ENCODE peak calls at places on chromosomes 16 and 17, in eight cellular contexts. S is lower leg skin, G is prostate gland, R is IMR-90, K is tibial nerve, X is transverse colon, V is K562, H is testis. N is an unnamed sample.

GRCh38 chr16:65950211-65950610 is 416.3 kb upstream of the CDH5 start:
- DNase-seq in X (no peak), S (no peak), K (no peak), R (peak), G (no peak), V (no peak), H (no peak), N (no peak)

GRCh38 chr17:30415491-30415890 is 36.8 kb downstream of the CPD start:
- DNase-seq in R (peak), V (no peak), H (no peak), K (no peak), G (no peak), S (no peak), X (no peak), N (no peak)

GRCh38 chr17:62628845-62629555 is 1.5 kb downstream of the MRC2 start:
- DNase-seq in V (no peak), R (peak), S (no peak), X (no peak), G (no peak), K (no peak), H (peak), N (no peak)

GRCh38 chr16:64339052-64339770 is 782.7 kb downstream of the CDH11 start:
- DNase-seq in S (no peak), X (no peak), G (no peak), V (no peak), R (peak), K (no peak), H (no peak), N (no peak)

GRCh38 chr17:77640242-77640641 is 318.3 kb upstream of the TNRC6C start:
- DNase-seq in H (no peak), S (no peak), V (no peak), K (no peak), G (no peak), R (no peak), X (no peak), N (no peak)

GRCh38 chr16:86466695-86467406 is 43.5 kb upstream of the FOXF1 start:
- DNase-seq in K (no peak), X (peak), V (no peak), S (no peak), R (peak), H (no peak), G (no peak), N (no peak)

GRCh38 chr17:49984283-49984682 is 10.7 kb downstream of the DLX3 start:
- DNase-seq in H (no peak), X (no peak), K (no peak), R (no peak), S (no peak), V (no peak), G (no peak), N (no peak)

GRCh38 chr17:42409467-42410351 is 13.3 kb downstream of the CAVIN1 start:
- DNase-seq in S (peak), G (peak), R (peak), X (peak), V (no peak), K (peak), H (no peak), N (no peak)

GRCh38 chr16:68446941-68447675 is 1.2 kb downstream of the SMPD3 start:
- DNase-seq in G (no peak), X (no peak), H (no peak), S (no peak), R (no peak), K (no peak), V (no peak), N (no peak)

GRCh38 chr17:78973196-78973595 is 6.5 kb downstream of the LGALS3BP start:
- DNase-seq in V (no peak), G (no peak), R (no peak), K (no peak), S (no peak), H (no peak), X (no peak), N (no peak)

GRCh38 chr17:28738680-28739384 is 5.0 kb upstream of the TRAF4 start:
- DNase-seq in R (no peak), X (peak), G (no peak), V (no peak), S (no peak), K (no peak), H (no peak), N (no peak)

GRCh38 chr16:61909074-61909473 is 127.2 kb downstream of the CDH8 start:
- DNase-seq in H (peak), V (no peak), R (no peak), S (no peak), X (no peak), K (no peak), G (no peak), N (no peak)

GRCh38 chr17:39631403-39631802 is 4.7 kb downstream of the PPP1R1B start:
- DNase-seq in S (no peak), V (no peak), R (no peak), G (peak), H (no peak), K (no peak), X (peak), N (no peak)

GRCh38 chr17:79977711-79978544 is 57.7 kb downstream of the TBC1D16 start:
- DNase-seq in G (no peak), S (no peak), R (no peak), V (no peak), H (no peak), K (no peak), X (no peak), N (no peak)

GRCh38 chr16:19165101-19165500 is 2.9 kb upstream of the SYT17 start:
- DNase-seq in G (no peak), K (no peak), X (no peak), V (no peak), R (no peak), H (no peak), S (no peak), N (no peak)

GRCh38 chr17:60442271-60443201 is 20.2 kb downstream of the CHCT1 start:
- DNase-seq in H (no peak), X (no peak), G (no peak), R (peak), K (no peak), S (no peak), V (no peak), N (no peak)

GRCh38 chr17:17840751-17841591 is 4.2 kb upstream of the SREBF1 start:
- DNase-seq in R (peak), X (no peak), S (no peak), V (no peak), K (no peak), G (no peak), H (no peak), N (peak)

GRCh38 chr16:8581923-8582580 is 8.3 kb downstream of the TMEM114 start:
- DNase-seq in S (no peak), H (peak), R (no peak), K (peak), G (no peak), V (no peak), X (peak), N (no peak)

GRCh38 chr17:79306688-79307323 is 232.2 kb downstream of the ENGASE start:
- DNase-seq in V (no peak), G (no peak), S (no peak), X (no peak), R (no peak), H (peak), K (no peak), N (no peak)

GRCh38 chr16:89600956-89601355 is 12.5 kb upstream of the DPEP1 start:
- DNase-seq in V (no peak), S (no peak), H (no peak), G (no peak), K (no peak), X (no peak), R (no peak), N (no peak)

DNA sequence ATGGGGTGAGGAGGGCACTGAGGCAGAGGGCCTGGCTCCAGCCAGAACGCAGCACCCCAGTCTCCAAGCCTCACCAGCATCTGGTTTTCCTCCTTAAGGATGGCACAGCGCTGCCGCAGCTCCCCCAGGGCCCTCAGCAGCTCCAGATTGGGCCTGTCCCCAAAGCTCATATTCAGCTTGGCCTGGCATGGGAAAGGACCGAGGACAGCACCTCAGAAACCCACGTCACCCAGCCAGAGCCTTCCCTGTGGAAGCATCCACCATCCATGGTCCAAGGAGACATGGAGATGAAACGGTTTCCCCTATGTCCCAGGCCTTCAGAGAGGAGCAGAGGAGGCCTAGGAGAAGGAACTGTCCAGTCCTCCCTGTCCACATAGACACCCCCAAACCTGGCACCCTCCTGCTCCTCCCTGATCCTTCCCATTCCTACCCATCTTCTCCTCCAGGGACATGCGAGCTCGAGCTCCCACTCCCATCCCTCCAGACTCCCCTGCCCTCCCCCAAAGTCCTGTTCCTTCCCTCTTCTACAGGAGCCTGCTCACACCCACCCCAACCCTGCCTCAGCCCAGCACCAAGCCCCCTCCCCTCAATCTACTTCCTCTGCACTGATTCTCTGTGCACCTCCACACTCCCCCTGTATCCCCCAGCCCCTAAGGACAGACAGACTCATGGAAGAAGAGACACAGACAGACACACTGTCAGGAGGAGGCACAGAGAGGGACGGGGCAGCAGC is 1.8 kb downstream of the TSPOAP1 start:
- DNase-seq in V (no peak), H (no peak), S (no peak), K (no peak), R (no peak), G (no peak), X (no peak), N (no peak)
- TF ChIP-seq POLR2A in V (no peak), H (no peak), S (no peak), K (no peak), R (no peak), G (no peak), X (no peak), N (no peak)

GRCh38 chr16:75658175-75658574 is 10.6 kb downstream of the TERF2IP start:
- DNase-seq in H (no peak), K (no peak), X (no peak), S (no peak), V (no peak), R (no peak), G (no peak), N (no peak)
- TF ChIP-seq POLR2A in H (no peak), K (no peak), X (no peak), S (no peak), V (no peak), R (no peak), G (no peak), N (no peak)

GRCh38 chr17:81934850-81935708 is 2.0 kb downstream of the PYCR1 start:
- DNase-seq in V (no peak), H (no peak), R (no peak), X (no peak), S (no peak), G (no peak), K (no peak), N (no peak)

GRCh38 chr17:81934098-81934757 is 2.9 kb downstream of the PYCR1 start:
- DNase-seq in K (no peak), H (no peak), S (no peak), R (no peak), X (no peak), V (no peak), G (no peak), N (no peak)

GRCh38 chr17:81932333-81932983 is 4.6 kb downstream of the PYCR1 start:
- DNase-seq in R (no peak), G (no peak), K (no peak), X (no peak), V (no peak), S (no peak), H (no peak), N (peak)

GRCh38 chr17:81931557-81932332 is 4.2 kb upstream of the MAFG start:
- DNase-seq in K (no peak), V (no peak), H (no peak), R (no peak), X (no peak), S (no peak), G (no peak), N (no peak)

DNA sequence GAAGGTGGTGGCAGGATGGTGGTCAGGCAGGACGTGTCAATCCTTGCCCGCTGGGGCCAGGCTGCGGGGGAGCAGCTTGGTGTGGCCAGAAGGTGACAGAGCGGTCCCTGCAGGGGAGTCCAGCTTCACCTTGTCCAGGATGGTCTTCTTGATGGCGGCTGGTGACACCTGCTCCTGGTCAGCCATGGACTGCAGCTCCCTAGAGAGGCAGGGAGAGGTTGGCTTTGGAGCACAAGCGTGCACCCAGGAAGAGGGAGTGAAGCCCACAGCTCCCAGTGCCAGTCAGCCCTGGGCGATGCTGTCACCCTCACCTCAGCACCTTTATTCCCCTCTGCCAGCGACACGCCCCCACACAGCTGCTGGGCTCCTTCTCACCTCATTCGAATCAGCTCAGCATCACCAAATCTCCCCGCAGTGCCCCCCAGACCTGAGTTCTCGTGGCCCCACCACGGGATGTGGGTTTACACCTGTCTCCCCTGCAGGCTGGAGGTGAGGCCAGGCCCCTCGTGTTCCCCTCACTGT is 3.9 kb downstream of the PYCR1 start:
- DNase-seq in X (no peak), G (no peak), H (no peak), V (no peak), K (no peak), S (no peak), R (no peak), N (no peak)
- TF ChIP-seq POLR2A in X (no peak), G (no peak), H (no peak), V (peak), K (no peak), S (no peak), R (no peak), N (no peak)

DNA sequence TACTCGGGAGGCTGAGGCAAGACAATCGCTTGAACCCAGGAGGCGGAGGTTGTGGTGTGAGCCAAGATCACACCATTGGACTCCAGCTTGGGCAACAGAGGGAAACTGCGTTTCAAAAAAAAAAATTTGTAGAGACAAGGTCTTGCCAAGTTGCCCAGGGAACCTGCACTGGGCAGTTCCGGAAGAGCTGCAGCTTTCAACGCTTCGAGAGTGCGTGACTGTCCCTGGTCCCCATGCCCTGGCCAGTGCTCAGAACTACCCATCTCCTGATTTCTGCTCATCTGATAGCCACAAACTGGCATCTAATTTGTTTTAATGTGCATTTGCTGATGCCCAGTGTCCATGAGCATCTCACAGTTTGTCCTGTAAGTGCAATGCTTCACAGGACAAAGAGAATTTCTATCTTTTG is 4.0 kb downstream of the ACTG1 start:
- DNase-seq in K (no peak), V (no peak), X (no peak), H (no peak), R (peak), S (no peak), G (no peak), N (no peak)
- TF ChIP-seq POLR2A in K (no peak), V (peak), X (peak), H (no peak), R (peak), S (no peak), G (no peak), N (no peak)

DNA sequence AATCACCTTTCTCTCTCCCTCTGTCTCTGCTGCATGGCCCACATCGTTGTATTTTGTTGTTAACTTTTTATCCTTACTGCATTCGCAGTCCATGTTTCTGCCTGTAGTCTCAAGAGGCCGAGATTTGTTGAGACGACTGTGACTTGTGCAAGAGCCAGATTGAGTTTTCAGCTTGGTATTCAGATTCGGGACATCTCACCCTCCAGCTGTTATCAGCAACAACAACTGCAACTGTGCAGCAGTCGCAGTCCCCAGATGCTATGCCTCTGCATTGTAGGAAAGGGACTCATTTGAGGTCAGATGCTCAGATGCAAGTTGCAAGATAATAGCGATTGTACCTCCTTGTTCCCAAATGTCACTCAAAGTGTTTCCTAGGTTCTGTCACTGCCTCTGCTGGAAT is 209.0 kb downstream of the SNX29 start:
- DNase-seq in X (no peak), S (no peak), H (no peak), K (no peak), G (no peak), V (no peak), R (no peak), N (no peak)
- TF ChIP-seq POLR2A in X (no peak), S (no peak), H (no peak), K (no peak), G (no peak), V (no peak), R (no peak), N (no peak)

GRCh38 chr16:1333149-1333812 is at the start of gene BAIAP3:
- DNase-seq in S (no peak), V (peak), H (peak), X (peak), R (no peak), G (peak), K (no peak), N (peak)
- TF ChIP-seq POLR2A in S (no peak), V (no peak), H (no peak), X (no peak), R (peak), G (peak), K (no peak), N (no peak)

GRCh38 chr17:47325176-47325575 is 1.4 kb downstream of the EFCAB13 start:
- DNase-seq in S (no peak), H (no peak), G (no peak), R (no peak), X (no peak), K (no peak), V (no peak), N (no peak)

GRCh38 chr17:47323382-47324223 is at the start of gene EFCAB13:
- DNase-seq in V (peak), K (peak), R (peak), G (peak), X (peak), H (peak), S (peak), N (peak)

GRCh38 chr17:47320879-47321502 is 2.8 kb upstream of the EFCAB13 start:
- DNase-seq in R (no peak), V (no peak), H (no peak), S (no peak), K (no peak), G (no peak), X (no peak), N (no peak)

DNA sequence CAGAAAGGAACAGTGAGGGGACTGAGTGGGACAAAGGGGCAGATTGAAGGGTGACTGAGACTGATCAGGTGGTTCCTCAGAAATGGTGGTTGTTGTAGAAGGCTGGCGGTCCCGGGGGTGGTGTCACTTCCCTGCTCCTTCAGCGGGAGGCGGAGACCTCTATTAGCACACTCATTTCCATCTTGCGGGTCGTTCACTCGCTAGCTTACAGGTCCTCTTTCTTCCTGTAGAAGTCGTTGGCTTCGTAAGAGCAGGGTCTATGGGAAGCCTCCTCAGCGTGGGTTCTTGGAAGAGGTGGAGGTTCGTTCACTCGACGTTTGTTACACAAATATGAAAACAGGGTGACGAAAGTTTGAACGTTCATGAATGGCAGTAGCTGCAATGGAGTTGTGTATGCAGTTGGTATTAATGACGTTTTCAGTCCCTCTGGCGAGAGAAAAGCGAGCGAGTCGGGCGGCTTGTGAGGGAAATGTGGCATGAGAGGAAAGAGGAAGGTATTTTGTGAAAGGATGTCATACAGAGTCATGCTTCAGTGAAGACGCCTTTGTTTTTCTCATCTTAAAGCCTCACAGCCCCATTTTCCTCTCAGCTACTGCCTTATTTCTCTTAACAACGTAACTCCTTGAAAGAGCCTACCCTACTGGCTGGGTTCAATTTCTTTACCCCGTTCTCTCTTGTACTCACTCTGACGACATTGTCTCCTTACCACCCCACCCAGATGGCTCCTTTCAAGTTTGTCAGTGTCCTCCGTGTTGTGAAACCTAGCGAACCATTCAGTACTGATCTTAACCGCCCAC is 667 bp downstream of the EFCAB13 start:
- DNase-seq in V (no peak), H (peak), G (peak), K (peak), S (peak), R (peak), X (peak), N (peak)
- TF ChIP-seq POLR2A in V (no peak), H (no peak), G (no peak), K (no peak), S (no peak), R (no peak), X (no peak), N (peak)

GRCh38 chr16:3065069-3065741 is at the start of gene IL32:
- DNase-seq in G (no peak), S (no peak), R (peak), X (peak), K (no peak), V (no peak), H (peak), N (no peak)
- TF ChIP-seq POLR2A in G (no peak), S (no peak), R (peak), X (peak), K (no peak), V (no peak), H (no peak), N (no peak)

N was measured in erythroblast.